ENCODE peak calls at places on chromosomes 2 and 18, in six cellular contexts. One of them, this sample, is unnamed.

GRCh38 chr2:64359176-64359891 is 94.6 kb upstream of the LGALSL start:
- DNase-seq in tibial artery: no peak
- DNase-seq in PC-9: no peak
- DNase-seq in hepatocyte: no peak
- DNase-seq in tibial nerve: no peak
- DNase-seq in neural progenitor cell: no peak
- DNase-seq in this sample: no peak

GRCh38 chr2:202400937-202401336 is 24.8 kb downstream of the BMPR2 start:
- DNase-seq in tibial artery: no peak
- DNase-seq in tibial nerve: no peak
- DNase-seq in PC-9: no peak
- DNase-seq in hepatocyte: no peak
- DNase-seq in neural progenitor cell: no peak
- DNase-seq in this sample: no peak

GRCh38 chr2:158756331-158756730 is 38.8 kb upstream of the DAPL1 start:
- DNase-seq in neural progenitor cell: no peak
- DNase-seq in PC-9: no peak
- DNase-seq in hepatocyte: no peak
- DNase-seq in tibial artery: no peak
- DNase-seq in tibial nerve: no peak
- DNase-seq in this sample: no peak

GRCh38 chr2:128625421-128625820 is 306.8 kb upstream of the HS6ST1 start:
- DNase-seq in PC-9: no peak
- DNase-seq in hepatocyte: no peak
- DNase-seq in tibial nerve: no peak
- DNase-seq in neural progenitor cell: no peak
- DNase-seq in tibial artery: no peak
- DNase-seq in this sample: no peak

GRCh38 chr2:27489118-27489497 is 435 bp downstream of the IFT172 start:
- DNase-seq in neural progenitor cell: peak; percentile 54
- DNase-seq in PC-9: no peak
- DNase-seq in hepatocyte: peak; percentile 48
- DNase-seq in tibial artery: no peak
- DNase-seq in tibial nerve: no peak
- DNase-seq in this sample: no peak

GRCh38 chr2:50535971-50536759 is 495.8 kb downstream of the NRXN1 start:
- DNase-seq in tibial nerve: no peak
- DNase-seq in tibial artery: no peak
- DNase-seq in PC-9: peak; percentile 6
- DNase-seq in neural progenitor cell: peak; percentile 39
- DNase-seq in hepatocyte: peak; percentile 56
- DNase-seq in this sample: no peak

GRCh38 chr18:46397174-46397573 is 259.8 kb downstream of the LOXHD1 start:
- DNase-seq in tibial artery: no peak
- DNase-seq in hepatocyte: no peak
- DNase-seq in PC-9: no peak
- DNase-seq in tibial nerve: no peak
- DNase-seq in neural progenitor cell: no peak
- DNase-seq in this sample: no peak

GRCh38 chr2:145813481-145813880 is 1293.6 kb upstream of the ZEB2 start:
- DNase-seq in tibial nerve: no peak
- DNase-seq in neural progenitor cell: no peak
- DNase-seq in tibial artery: no peak
- DNase-seq in PC-9: no peak
- DNase-seq in hepatocyte: no peak
- DNase-seq in this sample: no peak

GRCh38 chr18:61922435-61922834 is 29.6 kb upstream of the RNF152 start:
- DNase-seq in neural progenitor cell: no peak
- DNase-seq in tibial artery: no peak
- DNase-seq in hepatocyte: no peak
- DNase-seq in tibial nerve: no peak
- DNase-seq in PC-9: no peak
- DNase-seq in this sample: no peak

GRCh38 chr2:138485019-138485418 is 16.6 kb upstream of the SPOPL start:
- DNase-seq in PC-9: no peak
- DNase-seq in tibial nerve: no peak
- DNase-seq in hepatocyte: no peak
- DNase-seq in neural progenitor cell: no peak
- DNase-seq in tibial artery: no peak
- DNase-seq in this sample: no peak

GRCh38 chr2:97645112-97645699 is 656 bp upstream of the COX5B start:
- DNase-seq in PC-9: no peak
- DNase-seq in tibial artery: no peak
- DNase-seq in hepatocyte: no peak
- DNase-seq in tibial nerve: no peak
- DNase-seq in neural progenitor cell: peak; percentile 43
- DNase-seq in this sample: no peak

GRCh38 chr2:112092286-112093041 is 37.4 kb downstream of the TMEM87B start:
- DNase-seq in tibial artery: no peak
- DNase-seq in tibial nerve: no peak
- DNase-seq in hepatocyte: no peak
- DNase-seq in neural progenitor cell: no peak
- DNase-seq in PC-9: no peak
- DNase-seq in this sample: no peak

GRCh38 chr2:102657770-102658169 is 38.4 kb downstream of the SLC9A2 start:
- DNase-seq in neural progenitor cell: no peak
- DNase-seq in hepatocyte: no peak
- DNase-seq in tibial nerve: no peak
- DNase-seq in PC-9: peak; percentile 35
- DNase-seq in tibial artery: no peak
- DNase-seq in this sample: no peak

GRCh38 chr2:177291701-177292100 is 27.2 kb upstream of the NFE2L2 start:
- DNase-seq in tibial artery: no peak
- DNase-seq in hepatocyte: no peak
- DNase-seq in neural progenitor cell: no peak
- DNase-seq in PC-9: no peak
- DNase-seq in tibial nerve: no peak
- DNase-seq in this sample: no peak

GRCh38 chr2:99645960-99646359 is 156.1 kb upstream of the REV1 start:
- DNase-seq in tibial artery: no peak
- DNase-seq in neural progenitor cell: no peak
- DNase-seq in PC-9: no peak
- DNase-seq in tibial nerve: no peak
- DNase-seq in hepatocyte: no peak
- DNase-seq in this sample: no peak
- TF ChIP-seq CTCF in tibial artery: no peak
- TF ChIP-seq CTCF in neural progenitor cell: no peak
- TF ChIP-seq CTCF in PC-9: no peak
- TF ChIP-seq CTCF in tibial nerve: no peak
- TF ChIP-seq CTCF in hepatocyte: no peak
- TF ChIP-seq CTCF in this sample: no peak

DNA sequence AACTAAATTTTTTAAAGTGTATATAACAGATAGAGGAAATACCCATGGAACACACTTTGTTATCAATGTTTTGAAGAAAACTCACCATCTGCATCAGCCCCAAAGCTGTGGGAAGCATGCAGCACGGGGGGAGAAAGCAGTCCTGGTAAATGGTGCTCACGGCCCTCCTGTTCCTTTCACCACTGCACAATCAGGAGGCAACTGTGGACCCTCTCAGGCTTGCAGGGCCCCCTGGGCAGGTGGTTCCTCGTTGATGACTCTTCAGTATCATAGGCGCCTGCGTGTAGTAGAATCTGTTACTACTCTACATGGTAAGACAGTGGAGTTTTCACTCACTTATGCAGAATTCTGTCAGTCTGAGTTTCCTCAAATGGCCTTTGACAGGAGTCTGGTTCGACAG is 4.9 kb upstream of the CNDP1 start:
- DNase-seq in hepatocyte: no peak
- DNase-seq in tibial artery: peak; percentile 27
- DNase-seq in neural progenitor cell: no peak
- DNase-seq in PC-9: no peak
- DNase-seq in tibial nerve: no peak
- DNase-seq in this sample: no peak
- H3K27ac ChIP-seq in hepatocyte: no peak overlapping the region
- H3K27ac ChIP-seq in tibial artery: no peak overlapping the region
- H3K27ac ChIP-seq in neural progenitor cell: no peak overlapping the region
- H3K27ac ChIP-seq in PC-9: no peak overlapping the region
- H3K27ac ChIP-seq in tibial nerve: no peak overlapping the region
- H3K27ac ChIP-seq in this sample: no peak overlapping the region

GRCh38 chr2:226800941-226801784 is 1.5 kb upstream of the IRS1 start:
- DNase-seq in tibial nerve: peak; percentile 37
- DNase-seq in tibial artery: peak; percentile 92
- DNase-seq in neural progenitor cell: peak; percentile 91
- DNase-seq in hepatocyte: peak; percentile 93
- DNase-seq in PC-9: peak; percentile 41
- DNase-seq in this sample: peak; percentile 87

GRCh38 chr2:226799211-226799975 is at the start of gene IRS1:
- DNase-seq in hepatocyte: peak; percentile 96
- DNase-seq in tibial nerve: no peak
- DNase-seq in PC-9: peak; percentile 76
- DNase-seq in tibial artery: peak; percentile 89
- DNase-seq in neural progenitor cell: peak; percentile 94
- DNase-seq in this sample: peak; percentile 61

GRCh38 chr2:226798422-226799210 is 1.0 kb downstream of the IRS1 start:
- DNase-seq in hepatocyte: peak; percentile 71
- DNase-seq in tibial artery: peak; percentile 72
- DNase-seq in PC-9: peak; percentile 52
- DNase-seq in tibial nerve: no peak
- DNase-seq in neural progenitor cell: peak; percentile 66
- DNase-seq in this sample: peak; percentile 41

GRCh38 chr2:226797989-226798421 is 1.6 kb downstream of the IRS1 start:
- DNase-seq in PC-9: no peak
- DNase-seq in neural progenitor cell: no peak
- DNase-seq in hepatocyte: no peak
- DNase-seq in tibial nerve: no peak
- DNase-seq in tibial artery: no peak
- DNase-seq in this sample: no peak

GRCh38 chr2:226799976-226800940 is 638 bp upstream of the IRS1 start:
- DNase-seq in tibial artery: peak; percentile 67
- DNase-seq in neural progenitor cell: peak; percentile 30
- DNase-seq in tibial nerve: no peak
- DNase-seq in hepatocyte: peak; percentile 63
- DNase-seq in PC-9: peak; percentile 23
- DNase-seq in this sample: peak; percentile 29
- TF ChIP-seq CTCF in tibial artery: no peak
- TF ChIP-seq CTCF in neural progenitor cell: peak; percentile 57
- TF ChIP-seq CTCF in tibial nerve: no peak
- TF ChIP-seq CTCF in hepatocyte: peak; percentile 49
- TF ChIP-seq CTCF in PC-9: no peak
- TF ChIP-seq CTCF in this sample: no peak

GRCh38 chr18:44938396-44939036 is 257.8 kb downstream of the SETBP1 start:
- DNase-seq in hepatocyte: peak; percentile 61
- DNase-seq in neural progenitor cell: peak; percentile 48
- DNase-seq in tibial artery: no peak
- DNase-seq in PC-9: no peak
- DNase-seq in tibial nerve: no peak
- DNase-seq in this sample: no peak
- H3K27ac ChIP-seq in hepatocyte: peak overlapping the region; percentile 90
- H3K27ac ChIP-seq in neural progenitor cell: peak overlapping the region; percentile 7
- H3K27ac ChIP-seq in tibial artery: no peak overlapping the region
- H3K27ac ChIP-seq in PC-9: no peak overlapping the region
- H3K27ac ChIP-seq in tibial nerve: no peak overlapping the region
- H3K27ac ChIP-seq in this sample: no peak overlapping the region

DNA sequence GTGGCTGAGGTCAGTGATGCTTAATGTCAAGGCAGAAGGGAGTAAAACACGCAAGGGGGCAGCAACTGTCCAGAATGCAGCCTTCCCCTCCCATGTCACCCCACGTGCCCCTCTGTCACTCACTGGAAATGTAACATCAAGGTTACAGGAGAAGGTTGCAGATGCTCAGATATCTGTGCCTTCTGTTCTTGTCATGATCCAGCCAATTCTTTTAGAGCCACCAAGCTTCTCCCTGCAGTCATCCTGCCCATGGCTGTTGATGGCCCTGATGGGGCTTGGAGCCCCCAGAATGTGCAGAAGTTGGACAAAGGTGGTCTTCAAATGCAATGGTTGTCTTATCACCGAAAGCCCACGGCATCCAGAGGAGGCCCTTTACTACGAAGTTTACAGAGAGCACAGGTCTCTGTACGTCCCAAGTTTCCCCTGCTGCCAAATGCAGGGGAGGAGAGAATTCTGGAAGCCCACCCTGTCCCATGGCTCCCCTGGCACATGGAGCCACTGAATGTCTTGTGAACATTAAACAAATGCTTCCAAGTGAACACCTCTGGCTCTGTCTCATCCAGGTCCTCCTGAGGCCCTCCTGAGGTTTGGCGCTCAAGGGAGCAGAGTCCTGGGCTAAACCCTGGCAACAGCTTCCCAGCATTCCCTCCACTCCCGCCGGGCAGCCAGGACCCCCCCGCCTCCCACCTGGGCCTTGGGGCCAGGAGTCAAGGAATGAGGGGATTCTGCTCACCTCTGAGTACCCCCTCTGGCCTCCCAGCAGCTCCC is 4.5 kb upstream of the GPR55 start:
- DNase-seq in tibial nerve: no peak
- DNase-seq in neural progenitor cell: no peak
- DNase-seq in tibial artery: peak; percentile 33
- DNase-seq in PC-9: no peak
- DNase-seq in hepatocyte: no peak
- DNase-seq in this sample: no peak
- TF ChIP-seq CTCF in tibial nerve: no peak
- TF ChIP-seq CTCF in neural progenitor cell: no peak
- TF ChIP-seq CTCF in tibial artery: no peak
- TF ChIP-seq CTCF in PC-9: no peak
- TF ChIP-seq CTCF in hepatocyte: no peak
- TF ChIP-seq CTCF in this sample: no peak

GRCh38 chr2:144470334-144470733 is 49.6 kb downstream of the ZEB2 start:
- DNase-seq in neural progenitor cell: no peak
- DNase-seq in tibial nerve: no peak
- DNase-seq in hepatocyte: no peak
- DNase-seq in PC-9: no peak
- DNase-seq in tibial artery: no peak
- DNase-seq in this sample: no peak
- H3K27ac ChIP-seq in neural progenitor cell: peak overlapping the region; percentile 57
- H3K27ac ChIP-seq in tibial nerve: peak overlapping the region; percentile 87
- H3K27ac ChIP-seq in hepatocyte: no peak overlapping the region
- H3K27ac ChIP-seq in PC-9: no peak overlapping the region
- H3K27ac ChIP-seq in tibial artery: no peak overlapping the region
- H3K27ac ChIP-seq in this sample: no peak overlapping the region